ENCODE peak calls at places on chromosomes 2 and 18, in four cellular contexts. C is NCI-H1417, T is NCI-H1092 treated with DMSO at 0.1 percent for 48 hours, F is HCT116. E is an unnamed sample.

GRCh38 chr18:9968081-9968848 is 54.4 kb downstream of the VAPA start:
- DNase-seq in C (no peak), T (no peak), F (no peak), E (no peak)

GRCh38 chr2:47457268-47457667 is 54.3 kb downstream of the MSH2 start:
- DNase-seq in C (no peak), T (no peak), F (no peak), E (no peak)

GRCh38 chr2:215535726-215536125 is 99.9 kb upstream of the FN1 start:
- DNase-seq in C (no peak), T (no peak), F (no peak), E (peak; percentile 7)

GRCh38 chr2:88032070-88032702 is 15.8 kb upstream of the RNU2-63P start:
- DNase-seq in C (no peak), T (no peak), F (no peak), E (no peak)

GRCh38 chr18:63236417-63236816 is 83.2 kb downstream of the BCL2 start:
- DNase-seq in C (no peak), T (no peak), F (no peak), E (no peak)

GRCh38 chr2:142980246-142981068 is 103.0 kb downstream of the KYNU start:
- DNase-seq in C (peak; percentile 4), T (peak; percentile 9), F (peak; percentile 16), E (peak; percentile 26)

GRCh38 chr2:161905389-161906046 is 168.5 kb downstream of the DPP4 start:
- DNase-seq in C (peak; percentile 0), T (peak; percentile 70), F (no peak), E (peak; percentile 54)

GRCh38 chr2:68849579-68850030 is 21.6 kb downstream of the BMP10 start:
- DNase-seq in C (no peak), T (no peak), F (no peak), E (no peak)